ENCODE peak calls at places on chromosome 10, in five cellular contexts. N, L, U, G and E are unnamed samples.

GRCh38 chr10:28728396-28728795 is 51.1 kb downstream of the BAMBI start:
- DNase-seq in N (peak), L (no peak), U (no peak), G (no peak), E (no peak)

GRCh38 chr10:24811906-24812305 is 88.2 kb upstream of the ARHGAP21 start:
- DNase-seq in N (peak), L (no peak), U (no peak), G (no peak), E (no peak)

GRCh38 chr10:44193156-44193555 is 191.7 kb downstream of the CXCL12 start:
- DNase-seq in N (no peak), L (no peak), U (no peak), G (no peak), E (no peak)

GRCh38 chr10:121574519-121575170 is 23.6 kb downstream of the FGFR2 start:
- DNase-seq in N (no peak), L (no peak), U (no peak), G (no peak), E (no peak)

GRCh38 chr10:56231436-56231835 is 129.6 kb downstream of the ZWINT start:
- DNase-seq in N (no peak), L (no peak), U (no peak), G (no peak), E (no peak)

GRCh38 chr10:112835933-112836564 is 114.0 kb upstream of the TCF7L2 start:
- DNase-seq in N (peak), L (no peak), U (no peak), G (no peak), E (no peak)

GRCh38 chr10:102994551-102995295 is 76.6 kb downstream of the CNNM2 start:
- DNase-seq in N (no peak), L (no peak), U (no peak), G (no peak), E (no peak)

GRCh38 chr10:34637419-34637911 is 177.6 kb downstream of the PARD3 start:
- DNase-seq in N (peak), L (peak), U (peak), G (peak), E (peak)

GRCh38 chr10:102467971-102468438 is 16.7 kb upstream of the C10orf95 start:
- DNase-seq in N (no peak), L (no peak), U (no peak), G (no peak), E (peak)

GRCh38 chr10:65123120-65123519 is 1601.9 kb downstream of the REEP3 start:
- DNase-seq in N (no peak), L (no peak), U (no peak), G (no peak), E (no peak)

GRCh38 chr10:34811968-34812514 is 3.1 kb downstream of the PARD3 start:
- DNase-seq in N (no peak), L (no peak), U (no peak), G (no peak), E (no peak)

GRCh38 chr10:44968887-44969400 is 9.3 kb downstream of the RASSF4 start:
- DNase-seq in N (no peak), L (no peak), U (no peak), G (no peak), E (no peak)

GRCh38 chr10:21497177-21497807 is 28.2 kb downstream of the SKIDA1 start:
- DNase-seq in N (peak), L (peak), U (peak), G (no peak), E (no peak)

GRCh38 chr10:32417906-32418547 is 27.9 kb upstream of the CCDC7 start:
- DNase-seq in N (no peak), L (no peak), U (no peak), G (no peak), E (no peak)

GRCh38 chr10:116599991-116600390 is 9.2 kb downstream of the PNLIPRP1 start:
- DNase-seq in N (no peak), L (no peak), U (no peak), G (no peak), E (no peak)

GRCh38 chr10:46170789-46171188 is 116.0 kb upstream of the ANTXRL start:
- DNase-seq in N (no peak), L (no peak), U (no peak), G (no peak), E (no peak)

GRCh38 chr10:83750604-83751003 is 388.7 kb upstream of the GHITM start:
- DNase-seq in N (no peak), L (no peak), U (no peak), G (no peak), E (no peak)

GRCh38 chr10:59770689-59771088 is 17.4 kb upstream of the MRLN start:
- DNase-seq in N (no peak), L (no peak), U (no peak), G (no peak), E (no peak)

GRCh38 chr10:74586088-74586585 is 240.3 kb upstream of the KAT6B start:
- DNase-seq in N (no peak), L (peak), U (no peak), G (peak), E (peak)

GRCh38 chr10:132631348-132631735 is 93.8 kb downstream of the INPP5A start:
- DNase-seq in N (no peak), L (no peak), U (no peak), G (no peak), E (no peak)

GRCh38 chr10:91420868-91421267 is 10.7 kb downstream of the HECTD2 start:
- DNase-seq in N (no peak), L (no peak), U (no peak), G (no peak), E (no peak)

GRCh38 chr10:17744395-17744841 is 7.6 kb upstream of the TMEM236 start:
- DNase-seq in N (no peak), L (no peak), U (no peak), G (no peak), E (no peak)

GRCh38 chr10:75099952-75100763 is 11.3 kb upstream of the SAMD8 start:
- DNase-seq in N (peak), L (peak), U (peak), G (no peak), E (peak)

GRCh38 chr10:58360412-58361004 is 24.7 kb upstream of the TFAM start:
- DNase-seq in N (no peak), L (no peak), U (no peak), G (no peak), E (no peak)

GRCh38 chr10:21525367-21526183 is at the start of gene SKIDA1:
- DNase-seq in N (peak), L (peak), U (peak), G (no peak), E (peak)

GRCh38 chr10:6300106-6300783 is 97.5 kb downstream of the PFKFB3 start:
- DNase-seq in N (no peak), L (no peak), U (no peak), G (peak), E (no peak)

GRCh38 chr10:98748298-98748697 is 301.6 kb upstream of the HPS1 start:
- DNase-seq in N (peak), L (peak), U (peak), G (no peak), E (peak)

GRCh38 chr10:114716811-114717404 is 58.8 kb upstream of the ABLIM1 start:
- DNase-seq in N (no peak), L (no peak), U (no peak), G (no peak), E (no peak)

GRCh38 chr10:23063387-23064287 is 31.7 kb upstream of the MSRB2 start:
- DNase-seq in N (no peak), L (no peak), U (no peak), G (no peak), E (peak)

GRCh38 chr10:19629559-19629958 is 186.7 kb upstream of the PLXDC2 start:
- DNase-seq in N (no peak), L (no peak), U (peak), G (no peak), E (no peak)

GRCh38 chr10:113666682-113667252 is 2.9 kb upstream of the NRAP start:
- DNase-seq in N (no peak), L (no peak), U (no peak), G (no peak), E (no peak)

GRCh38 chr10:24908793-24909423 is 43.5 kb downstream of the PRTFDC1 start:
- DNase-seq in N (peak), L (no peak), U (no peak), G (no peak), E (peak)

GRCh38 chr10:88473989-88474883 is 108.9 kb downstream of the RNLS start:
- DNase-seq in N (no peak), L (no peak), U (no peak), G (no peak), E (no peak)

GRCh38 chr10:117653170-117653515 is 110.6 kb downstream of the EMX2 start:
- DNase-seq in N (peak), L (no peak), U (no peak), G (peak), E (no peak)

GRCh38 chr10:100750291-100751210 is 5.2 kb downstream of the PAX2 start:
- DNase-seq in N (no peak), L (peak), U (no peak), G (no peak), E (no peak)

GRCh38 chr10:100748251-100749058 is 3.1 kb downstream of the PAX2 start:
- DNase-seq in N (no peak), L (peak), U (no peak), G (no peak), E (no peak)

GRCh38 chr10:100749309-100750217 is 4.2 kb downstream of the PAX2 start:
- DNase-seq in N (no peak), L (peak), U (no peak), G (no peak), E (no peak)

GRCh38 chr10:100749059-100749308 is 3.6 kb downstream of the PAX2 start:
- DNase-seq in N (no peak), L (no peak), U (no peak), G (no peak), E (no peak)

DNA sequence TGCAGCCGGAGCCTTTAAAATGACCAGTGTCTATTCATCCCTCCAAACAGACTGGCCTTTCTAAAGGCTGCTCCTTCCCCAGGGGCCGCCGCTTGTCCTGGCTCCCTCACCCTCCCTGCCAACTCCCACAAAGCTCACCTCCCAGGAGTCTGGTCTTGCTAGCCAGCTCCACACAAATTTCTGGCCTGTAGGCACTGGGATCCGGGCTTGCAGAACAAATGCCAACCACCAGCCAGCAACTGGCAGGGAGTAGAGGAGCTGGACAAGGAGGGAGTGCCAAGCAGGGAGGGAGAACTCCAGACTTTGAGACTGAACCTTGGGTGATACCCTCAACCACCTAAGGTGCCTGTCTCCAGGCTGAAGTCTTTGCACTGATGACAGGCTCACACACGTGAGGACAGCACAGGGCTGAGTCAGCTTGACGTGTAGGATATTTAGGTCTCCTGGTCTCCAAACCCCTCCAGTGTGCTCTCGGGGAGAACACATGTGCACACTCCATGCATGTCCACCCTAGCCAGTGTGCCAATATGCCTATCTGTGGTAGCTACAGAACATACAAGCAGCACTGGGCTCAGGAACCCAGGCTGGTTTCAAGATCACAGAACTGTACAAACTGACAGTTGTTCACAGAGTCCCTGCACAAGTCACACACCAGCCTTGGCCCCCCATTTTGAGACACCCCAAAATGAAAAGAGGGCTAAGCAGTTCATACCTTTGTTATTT is 6.0 kb downstream of the PAX2 start:
- DNase-seq in N (no peak), L (no peak), U (no peak), G (no peak), E (no peak)
- TF ChIP-seq FOXM1 in N (no peak), L (no peak), U (no peak), G (no peak), E (no peak)

DNA sequence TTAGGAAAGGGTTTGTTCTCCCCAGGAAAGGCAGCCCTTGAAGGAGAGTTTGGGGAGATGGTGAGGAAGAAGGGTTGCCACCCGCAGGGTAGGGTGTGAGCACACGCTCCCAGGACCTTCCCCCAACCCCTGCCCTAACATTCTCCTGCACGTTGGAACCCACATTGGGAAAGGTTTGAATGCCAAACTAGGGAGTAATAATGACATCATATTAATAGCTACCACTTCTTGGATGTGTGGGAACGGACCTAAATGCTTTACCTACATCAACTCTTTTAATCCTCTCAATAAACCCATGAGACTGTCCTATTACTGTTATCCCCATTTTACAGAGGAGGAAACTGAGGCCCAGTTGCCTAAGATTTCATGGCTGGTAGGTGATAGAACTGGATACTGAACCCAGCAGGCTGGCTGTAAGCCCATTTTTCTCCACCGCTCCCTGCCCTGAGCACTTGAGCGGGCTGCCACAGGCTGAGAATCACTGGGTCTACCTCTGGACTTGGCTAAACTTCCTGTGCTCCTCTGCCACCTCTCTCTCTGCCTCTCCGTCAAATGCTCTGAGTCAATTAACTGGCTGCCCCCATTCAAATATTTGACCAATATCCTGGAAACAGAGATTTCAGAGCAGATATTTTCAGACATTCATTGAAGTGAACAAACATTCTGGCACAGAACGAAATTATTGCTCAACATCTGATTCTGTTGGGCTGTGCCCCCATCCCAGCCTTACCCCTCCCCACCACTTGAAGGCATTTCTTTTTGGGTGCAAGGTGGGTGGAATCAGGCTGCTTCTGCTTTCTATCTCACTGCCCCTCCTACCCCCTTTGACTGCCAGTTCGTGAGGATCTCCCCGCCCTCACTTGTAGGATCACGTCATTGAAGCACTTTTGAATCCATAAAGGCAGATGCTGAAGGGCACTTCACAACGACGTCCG is 129.7 kb downstream of the C10orf105 start:
- DNase-seq in N (peak), L (no peak), U (no peak), G (no peak), E (no peak)
- TF ChIP-seq FOXM1 in N (no peak), L (no peak), U (no peak), G (no peak), E (no peak)

DNA sequence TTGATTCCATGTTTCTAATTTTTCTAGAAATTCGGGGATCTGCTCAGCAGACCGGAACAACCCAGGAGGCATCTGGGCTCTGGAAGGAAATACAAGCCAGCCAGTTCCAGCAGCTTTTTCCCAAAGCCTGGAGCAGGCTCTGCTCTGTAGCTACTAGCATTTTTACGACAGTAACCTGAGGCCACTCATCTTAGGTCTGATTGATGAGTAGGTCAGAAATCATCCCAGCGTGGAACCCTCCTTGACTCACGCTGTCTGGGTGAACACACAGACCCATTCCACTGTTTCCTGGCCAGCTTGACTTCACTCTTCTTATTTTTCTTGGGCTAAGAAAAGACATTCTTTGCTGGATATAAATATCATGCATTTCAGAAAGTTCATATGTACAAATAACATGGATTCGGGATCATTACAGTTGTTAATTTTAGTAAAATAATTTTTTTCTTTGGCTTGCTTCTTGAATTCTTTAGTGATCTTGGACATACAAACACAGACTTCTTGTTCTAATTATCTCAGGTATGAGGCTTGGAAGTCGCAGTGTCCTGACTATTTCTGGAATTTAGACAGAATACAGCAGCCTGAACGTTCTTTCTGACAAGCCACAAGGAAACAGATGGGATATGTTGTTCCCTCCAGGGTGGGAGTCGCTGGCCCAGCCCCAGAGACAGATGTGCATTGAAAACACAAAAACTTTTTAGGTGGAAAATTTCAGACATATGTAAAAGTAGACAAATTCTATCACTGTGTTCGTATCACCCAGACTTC is 54.6 kb upstream of the PITRM1 start:
- DNase-seq in N (no peak), L (no peak), U (no peak), G (no peak), E (no peak)
- TF ChIP-seq FOXM1 in N (no peak), L (peak), U (no peak), G (no peak), E (no peak)

GRCh38 chr10:49502358-49502757 is 36.6 kb downstream of the ERCC6 start:
- DNase-seq in N (no peak), L (no peak), U (no peak), G (no peak), E (no peak)
- TF ChIP-seq FOXM1 in N (no peak), L (no peak), U (no peak), G (no peak), E (no peak)